ENCODE peak calls at places on chromosome 3, in four cellular contexts. U is mucosa of descending colon, N is psoas muscle, T is right atrium auricular region. B is an unnamed sample.
A peak's percentile ranks its signal among the peaks of the same experiment; 100 is the strongest.

GRCh38 chr3:147141516-147141915 is 264.8 kb downstream of the ZIC4 start:
- DNase-seq in U (no peak), N (no peak), T (no peak), B (no peak)

GRCh38 chr3:177193706-177194268 is 3.5 kb downstream of the TBL1XR1 start:
- DNase-seq in U (no peak), T (peak; percentile 48), N (no peak), B (no peak)

GRCh38 chr3:5899040-5899439 is 711.5 kb downstream of the EDEM1 start:
- DNase-seq in T (no peak), N (no peak), U (no peak), B (no peak)

GRCh38 chr3:36372534-36372935 is 7.8 kb upstream of the STAC start:
- DNase-seq in U (no peak), N (no peak), T (no peak), B (no peak)

GRCh38 chr3:33278106-33278672 is 947 bp downstream of the FBXL2 start:
- DNase-seq in N (no peak), U (no peak), T (no peak), B (no peak)

GRCh38 chr3:187066228-187066995 is 72.9 kb downstream of the RPL39L start:
- DNase-seq in U (no peak), N (no peak), T (no peak), B (no peak)

GRCh38 chr3:177595789-177596188 is 398.5 kb upstream of the TBL1XR1 start:
- DNase-seq in U (no peak), T (no peak), N (no peak), B (no peak)

GRCh38 chr3:171747223-171747920 is 62.9 kb downstream of the PLD1 start:
- DNase-seq in T (no peak), N (no peak), U (no peak), B (no peak)

GRCh38 chr3:66723231-66723630 is 222.4 kb upstream of the LRIG1 start:
- DNase-seq in N (no peak), T (no peak), U (no peak), B (no peak)

GRCh38 chr3:64408770-64409169 is 183.5 kb upstream of the PRICKLE2 start:
- DNase-seq in T (no peak), U (no peak), N (no peak), B (no peak)

GRCh38 chr3:112799946-112800345 is 46.7 kb downstream of the CD200R1L start:
- DNase-seq in U (no peak), T (no peak), N (no peak), B (no peak)

GRCh38 chr3:17039579-17039978 is 154.8 kb downstream of the PLCL2 start:
- DNase-seq in U (no peak), T (no peak), N (no peak), B (no peak)

GRCh38 chr3:9101286-9101685 is 138.0 kb upstream of the RAD18 start:
- DNase-seq in U (no peak), T (no peak), N (no peak), B (no peak)

GRCh38 chr3:188683032-188683491 is 488.7 kb upstream of the TPRG1 start:
- DNase-seq in N (peak; percentile 32), T (no peak), U (no peak), B (no peak)

GRCh38 chr3:65878831-65879230 is 159.9 kb downstream of the MAGI1 start:
- DNase-seq in N (no peak), U (no peak), T (no peak), B (no peak)

GRCh38 chr3:190032924-190033323 is 87.8 kb downstream of the P3H2 start:
- DNase-seq in T (no peak), U (no peak), N (no peak), B (no peak)

GRCh38 chr3:71881041-71881440 is 96.1 kb upstream of the PROK2 start:
- DNase-seq in N (no peak), T (no peak), U (no peak), B (no peak)

GRCh38 chr3:107441617-107442016 is 64.4 kb downstream of the CCDC54 start:
- DNase-seq in U (no peak), N (no peak), T (no peak), B (no peak)

GRCh38 chr3:147297756-147298155 is 108.6 kb downstream of the ZIC4 start:
- DNase-seq in N (no peak), U (no peak), T (no peak), B (no peak)

GRCh38 chr3:180680097-180680430 is 775 bp upstream of the CCDC39 start:
- DNase-seq in T (peak; percentile 59), U (no peak), N (no peak), B (no peak)

GRCh38 chr3:141286856-141287255 is 55.2 kb downstream of the PXYLP1 start:
- DNase-seq in N (no peak), T (peak; percentile 21), U (no peak), B (peak; percentile 72)

GRCh38 chr3:72446406-72447058 is 401.7 kb downstream of the SHQ1 start:
- DNase-seq in T (peak; percentile 61), U (no peak), N (no peak), B (peak; percentile 86)

GRCh38 chr3:10357592-10358308 is 36.8 kb upstream of the SEC13 start:
- DNase-seq in T (no peak), N (no peak), U (no peak), B (peak; percentile 92)

GRCh38 chr3:39819517-39820298 is 10.3 kb downstream of the MYRIP start:
- DNase-seq in U (no peak), N (no peak), T (no peak), B (no peak)

GRCh38 chr3:53226142-53226840 is 29.5 kb downstream of the TKT start:
- DNase-seq in T (no peak), U (no peak), N (no peak), B (no peak)

GRCh38 chr3:73512095-73512494 is 112.6 kb downstream of the PDZRN3 start:
- DNase-seq in N (no peak), T (no peak), U (no peak), B (no peak)

GRCh38 chr3:139285691-139286090 is 58.1 kb upstream of the MRPS22 start:
- DNase-seq in N (no peak), T (no peak), U (no peak), B (no peak)

GRCh38 chr3:39850707-39851014 is 41.3 kb downstream of the MYRIP start:
- DNase-seq in N (no peak), T (no peak), U (no peak), B (no peak)

GRCh38 chr3:180026997-180027396 is 9.7 kb downstream of the PEX5L start:
- DNase-seq in T (no peak), N (no peak), U (no peak), B (no peak)

GRCh38 chr3:151589311-151589710 is 128.4 kb upstream of the IGSF10 start:
- DNase-seq in T (no peak), N (no peak), U (no peak), B (no peak)

B was measured in osteocyte.